ENCODE peak calls at places on chromosomes 11 and 22, in eight cellular contexts. U is CD4-positive, alpha-beta T cell; A is CD8-positive, alpha-beta T cell; C is cardiac fibroblast; Q is progenitor cell of endocrine pancreas; P is right lobe of liver; V is neural progenitor cell; L is AG10803. W is an unnamed sample.

GRCh38 chr11:57248780-57249383 is 11.8 kb upstream of the APLNR start:
- DNase-seq in U (peak; percentile 1), A (no peak), P (peak; percentile 79), L (peak; percentile 69), C (peak; percentile 80), V (peak; percentile 89), Q (peak; percentile 63), W (peak; percentile 78)

GRCh38 chr22:42490244-42490832 is 29.3 kb downstream of the RRP7A start:
- DNase-seq in U (no peak), Q (no peak), P (no peak), C (no peak), A (no peak), L (no peak), V (peak; percentile 56), W (no peak)

GRCh38 chr11:29200776-29201574 is 815.9 kb downstream of the KCNA4 start:
- DNase-seq in V (no peak), U (no peak), L (no peak), P (no peak), Q (no peak), A (no peak), C (no peak), W (no peak)

GRCh38 chr11:44731685-44732411 is 5.1 kb downstream of the TSPAN18 start:
- DNase-seq in A (no peak), Q (no peak), C (no peak), P (no peak), L (peak; percentile 53), U (no peak), V (no peak), W (no peak)

GRCh38 chr22:49764151-49764581 is 63.5 kb downstream of the BRD1 start:
- DNase-seq in C (no peak), P (peak; percentile 32), V (no peak), A (no peak), L (peak; percentile 36), U (no peak), Q (peak; percentile 8), W (no peak)

GRCh38 chr11:76680517-76681425 is 10.2 kb upstream of the LRRC32 start:
- DNase-seq in P (peak; percentile 70), L (peak; percentile 60), A (no peak), U (peak; percentile 32), Q (peak; percentile 69), C (peak; percentile 78), V (peak; percentile 92), W (peak; percentile 84)

GRCh38 chr22:35498446-35498845 is 42.2 kb upstream of the RASD2 start:
- DNase-seq in P (no peak), L (no peak), Q (no peak), C (no peak), U (no peak), V (no peak), A (no peak), W (no peak)

GRCh38 chr22:50699754-50700386 is 27.2 kb downstream of the SHANK3 start:
- DNase-seq in L (no peak), A (no peak), C (no peak), P (peak; percentile 83), V (peak; percentile 62), U (no peak), Q (no peak), W (no peak)

GRCh38 chr11:71191201-71191600 is 61.2 kb downstream of the SHANK2 start:
- DNase-seq in C (no peak), L (no peak), A (no peak), V (no peak), U (no peak), Q (no peak), P (peak; percentile 13), W (no peak)

GRCh38 chr11:128259816-128260215 is 327.5 kb downstream of the ETS1 start:
- DNase-seq in C (no peak), L (no peak), V (no peak), U (no peak), Q (no peak), P (no peak), A (no peak), W (no peak)

GRCh38 chr11:11582261-11582701 is 39.5 kb downstream of the GALNT18 start:
- DNase-seq in C (peak; percentile 1), L (no peak), Q (no peak), U (no peak), V (no peak), A (no peak), P (no peak), W (no peak)

GRCh38 chr22:37112084-37112728 is 2.7 kb upstream of the TMPRSS6 start:
- DNase-seq in L (no peak), P (peak; percentile 95), A (no peak), Q (peak; percentile 73), U (no peak), C (no peak), V (no peak), W (no peak)

GRCh38 chr11:95453616-95454118 is 222.7 kb upstream of the SESN3 start:
- DNase-seq in L (peak; percentile 16), P (no peak), A (no peak), V (no peak), U (no peak), C (peak; percentile 27), Q (no peak), W (no peak)

GRCh38 chr22:37425800-37426531 is 1.3 kb downstream of the ELFN2 start:
- DNase-seq in L (peak; percentile 32), Q (no peak), A (no peak), C (no peak), P (no peak), V (peak; percentile 76), U (no peak), W (peak; percentile 32)

GRCh38 chr11:126354631-126355323 is 709 bp upstream of the ST3GAL4 start:
- DNase-seq in A (no peak), Q (no peak), P (no peak), C (peak; percentile 12), L (no peak), V (no peak), U (no peak), W (no peak)

GRCh38 chr22:40334899-40335298 is 11.4 kb upstream of the ADSL start:
- DNase-seq in L (no peak), A (no peak), U (no peak), V (no peak), Q (no peak), P (no peak), C (no peak), W (no peak)

DNA sequence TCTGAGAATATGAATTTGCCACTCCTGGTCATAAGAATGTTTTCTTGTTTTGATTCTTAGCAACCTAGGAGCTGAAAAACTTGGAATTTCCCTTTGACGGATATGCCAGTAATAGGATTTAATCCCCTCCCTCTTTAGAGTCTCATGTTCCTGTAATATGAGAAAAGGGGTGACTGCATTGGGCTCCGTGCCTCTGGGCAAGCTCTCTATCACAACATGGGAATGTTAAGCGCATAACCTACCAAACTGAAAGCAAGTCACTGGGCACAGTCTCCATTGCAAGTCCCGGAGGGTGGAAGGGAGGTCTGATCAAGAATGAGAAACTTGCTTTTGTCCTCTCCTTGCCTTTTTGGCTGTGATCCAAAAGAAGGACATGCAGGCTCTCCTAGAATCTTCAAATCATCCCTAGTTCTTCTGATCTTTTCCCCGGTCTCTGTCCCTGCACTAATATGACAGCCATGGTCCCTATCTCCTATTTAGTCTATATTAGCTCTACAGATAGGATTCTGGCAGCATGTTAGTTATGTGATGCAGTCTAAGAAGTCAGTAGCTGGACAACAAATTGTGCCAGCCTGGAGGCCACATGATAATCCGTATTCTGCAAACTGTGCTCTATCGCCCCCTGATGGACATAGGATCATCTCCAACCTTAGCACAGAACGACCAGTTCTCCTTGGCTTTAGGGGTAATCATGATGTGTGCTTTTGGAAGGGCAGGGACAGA is 11.7 kb downstream of the OR10D3 start:
- DNase-seq in C (peak; percentile 80), P (no peak), L (peak; percentile 54), A (no peak), V (peak; percentile 72), U (peak; percentile 22), Q (no peak), W (peak; percentile 55)
- TF ChIP-seq CTCF in C (peak; percentile 81), P (peak; percentile 59), L (peak; percentile 87), A (peak; percentile 52), V (peak; percentile 76), U (peak; percentile 65), Q (peak; percentile 67), W (peak; percentile 66)

DNA sequence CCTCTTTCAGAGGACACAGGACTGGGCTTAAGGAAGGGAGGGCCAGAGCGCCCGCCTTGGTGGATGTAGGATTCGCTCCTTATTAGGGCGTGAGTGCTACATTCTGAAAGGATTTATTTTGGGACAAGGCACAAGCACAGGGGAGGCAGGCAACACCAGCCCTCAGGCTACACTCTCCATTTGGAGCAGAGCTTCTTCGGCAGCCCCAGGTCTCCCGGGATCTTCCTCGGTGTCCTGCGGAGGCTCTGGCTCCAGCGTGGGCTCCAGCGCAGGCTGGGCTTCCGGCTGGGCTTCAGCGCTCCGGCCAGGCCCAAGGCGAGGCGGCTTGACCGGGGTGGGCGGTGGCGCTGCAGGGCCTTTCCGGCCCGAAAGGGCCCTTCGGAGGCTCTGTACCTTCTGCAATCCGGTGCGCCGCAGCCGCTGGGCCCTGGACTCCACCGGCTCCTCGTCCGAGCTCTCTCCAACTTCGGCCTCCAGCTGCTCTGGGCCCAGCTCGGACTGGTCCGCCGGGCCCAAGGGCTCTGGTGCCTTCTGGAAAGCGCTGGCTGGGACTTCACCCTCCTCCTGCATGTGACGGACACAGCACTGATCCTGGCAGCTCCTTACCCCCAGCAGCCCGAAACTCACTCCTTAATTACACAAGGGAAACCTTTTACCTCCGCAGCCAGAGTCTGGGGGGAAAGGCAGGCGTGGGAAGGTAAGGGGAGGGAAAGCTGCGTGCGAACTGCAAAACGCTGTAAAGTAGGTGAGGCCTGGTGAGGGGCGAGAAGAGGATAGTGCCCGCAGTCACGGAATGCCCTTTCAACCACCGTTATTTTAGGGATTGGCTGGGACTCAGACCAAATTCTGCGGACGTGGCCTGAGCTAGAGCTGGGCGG is 1.1 kb downstream of the CAVIN3 start:
- DNase-seq in P (peak; percentile 49), V (peak; percentile 69), L (peak; percentile 48), U (no peak), C (peak; percentile 60), A (no peak), Q (no peak), W (peak; percentile 67)
- TF ChIP-seq CTCF in P (no peak), V (peak; percentile 12), L (no peak), U (no peak), C (no peak), A (no peak), Q (no peak), W (no peak)

DNA sequence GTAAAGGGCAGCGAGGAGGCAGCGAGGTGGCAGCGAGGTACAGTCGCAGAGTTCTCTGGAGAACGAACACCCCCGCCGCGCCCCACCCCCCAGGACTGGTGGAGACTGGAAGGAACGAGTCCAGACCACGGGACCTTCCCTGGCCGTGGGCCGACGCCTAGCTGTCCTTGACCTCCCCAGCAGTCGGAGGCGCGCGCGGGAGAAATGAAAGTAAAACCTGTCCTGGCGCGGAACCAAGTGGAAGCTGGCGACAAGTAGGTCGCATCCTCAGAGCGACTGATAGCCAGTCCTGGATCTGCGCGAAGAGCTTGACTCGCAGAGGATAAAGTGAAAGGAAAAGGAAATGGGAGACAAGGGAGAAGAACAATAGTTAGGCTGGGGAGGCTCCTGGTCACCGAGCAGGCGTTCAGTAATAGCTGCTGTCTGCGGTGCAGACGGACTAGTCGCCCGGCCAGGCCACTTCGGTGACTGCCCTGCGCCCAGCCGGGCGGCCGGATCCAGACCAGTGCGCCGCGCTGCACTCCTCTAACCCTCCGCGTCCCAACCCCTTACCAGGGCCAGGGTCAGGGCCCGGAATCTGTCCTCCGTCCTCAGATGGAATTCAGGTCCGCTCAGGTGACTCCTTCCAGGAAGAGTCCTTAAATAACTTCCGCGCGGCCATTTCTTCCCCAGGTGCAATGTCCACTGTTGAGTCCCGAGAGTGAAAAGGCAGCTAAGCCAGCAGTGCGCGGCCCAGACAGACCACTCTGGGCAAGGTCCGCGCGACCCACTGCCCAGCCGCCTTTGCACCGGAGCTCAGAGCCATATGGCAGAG is 1.9 kb upstream of the ADM start:
- DNase-seq in A (no peak), C (peak; percentile 77), P (peak; percentile 97), U (peak; percentile 64), V (peak; percentile 79), Q (no peak), L (peak; percentile 86), W (peak; percentile 61)
- TF ChIP-seq CTCF in A (no peak), C (no peak), P (no peak), U (no peak), V (no peak), Q (no peak), L (no peak), W (no peak)

GRCh38 chr11:64362339-64362738 is 3.4 kb downstream of the RPS6KA4 start:
- DNase-seq in Q (no peak), U (no peak), L (no peak), A (no peak), V (no peak), P (no peak), C (no peak), W (no peak)
- TF ChIP-seq CTCF in Q (no peak), U (no peak), L (no peak), A (no peak), V (no peak), P (no peak), C (no peak), W (no peak)

W was measured in nephron progenitor cell.